ENCODE peak calls at places on chromosomes 12 and 14, in ten cellular contexts. K is HFF-Myc; G is non-pigmented ciliary epithelial cell; S is pancreas; O is transverse colon; W is astrocyte of the spinal cord; F is dorsolateral prefrontal cortex; Y is adipocyte; U is stomach; B is stimulated activated CD8-positive, alpha-beta memory T cell treated with anti-CD3 and anti-CD28 coated beads, Interleukin-15, amount 100 ng/mL, for 1 hour. T is an unnamed sample.

GRCh38 chr12:104263580-104264358 is 39.8 kb upstream of the EID3 start:
- DNase-seq in K (peak), G (no peak), S (no peak), O (no peak), W (no peak), F (no peak), Y (peak), U (no peak), B (no peak), T (no peak)

GRCh38 chr14:46999661-47000060 is 348.1 kb upstream of the RPL10L start:
- DNase-seq in K (no peak), G (no peak), S (no peak), O (no peak), W (no peak), F (no peak), Y (no peak), U (no peak), B (no peak), T (no peak)

GRCh38 chr14:22539831-22540230 is 49.2 kb downstream of the DAD1 start:
- DNase-seq in K (no peak), G (no peak), S (no peak), O (no peak), W (no peak), F (no peak), Y (no peak), U (no peak), B (no peak), T (no peak)

GRCh38 chr12:46446645-46447044 is 74.1 kb upstream of the SLC38A2 start:
- DNase-seq in K (no peak), G (no peak), S (no peak), O (no peak), W (no peak), F (no peak), Y (no peak), U (no peak), B (no peak), T (peak)

GRCh38 chr12:111253213-111253612 is 115.7 kb downstream of the PHETA1 start:
- DNase-seq in K (no peak), G (no peak), S (no peak), O (no peak), W (no peak), F (no peak), Y (no peak), U (no peak), B (no peak), T (no peak)

GRCh38 chr12:58919271-58920101 is 818 bp downstream of the LRIG3 start:
- DNase-seq in K (no peak), G (no peak), S (no peak), O (peak), W (peak), F (no peak), Y (peak), U (no peak), B (no peak), T (peak)

GRCh38 chr14:22463763-22464173 is 125.3 kb downstream of the DAD1 start:
- DNase-seq in K (no peak), G (no peak), S (peak), O (no peak), W (no peak), F (no peak), Y (no peak), U (peak), B (no peak), T (no peak)

GRCh38 chr12:126772171-126772864 is 1494.7 kb upstream of the TMEM132C start:
- DNase-seq in K (peak), G (peak), S (no peak), O (peak), W (peak), F (no peak), Y (no peak), U (no peak), B (peak), T (no peak)

GRCh38 chr12:7089196-7089871 is 2.9 kb downstream of the C1R start:
- DNase-seq in K (no peak), G (no peak), S (no peak), O (no peak), W (no peak), F (no peak), Y (no peak), U (no peak), B (no peak), T (no peak)

GRCh38 chr12:108939594-108939993 is 59.7 kb downstream of the DAO start:
- DNase-seq in K (no peak), G (no peak), S (no peak), O (no peak), W (peak), F (no peak), Y (no peak), U (no peak), B (no peak), T (peak)

T was measured in mesenchymal stem cell.